ENCODE peak calls at places on chromosomes 7 and 10, in eight cellular contexts. C is cardiac fibroblast, Y is NAMALWA, P is NCI-H187 treated with DMSO at 0.1 percent for 48 hours, U is RWPE2, E is iPS-NIHi11, M is NCI-H1417, B is cardiac muscle cell. W is an unnamed sample.

GRCh38 chr7:98123073-98123696 is 16.5 kb downstream of the LMTK2 start:
- DNase-seq in C (no peak), Y (no peak), P (no peak), U (no peak), E (no peak), M (no peak), B (no peak), W (no peak)

GRCh38 chr7:101918426-101918825 is 101.0 kb downstream of the CUX1 start:
- DNase-seq in C (no peak), Y (no peak), P (no peak), U (no peak), E (no peak), M (no peak), B (no peak), W (no peak)

GRCh38 chr7:111126987-111127386 is 36.1 kb downstream of the LRRN3 start:
- DNase-seq in C (peak; percentile 66), Y (no peak), P (no peak), U (no peak), E (peak; percentile 5), M (no peak), B (peak; percentile 62), W (no peak)

GRCh38 chr7:70143089-70144044 is 545.1 kb downstream of the AUTS2 start:
- DNase-seq in C (no peak), Y (no peak), P (no peak), U (no peak), E (no peak), M (peak; percentile 72), B (peak; percentile 27), W (no peak)

GRCh38 chr10:119896937-119897336 is 4.4 kb downstream of the SEC23IP start:
- DNase-seq in C (peak; percentile 36), Y (no peak), P (no peak), U (no peak), E (no peak), M (no peak), B (peak; percentile 58), W (no peak)

GRCh38 chr7:66522518-66522917 is 106.2 kb upstream of the KCTD7 start:
- DNase-seq in C (no peak), Y (peak; percentile 60), P (no peak), U (no peak), E (peak; percentile 47), M (no peak), B (no peak), W (no peak)

GRCh38 chr10:60353519-60354258 is 36.0 kb downstream of the ANK3 start:
- DNase-seq in C (peak; percentile 80), Y (no peak), P (no peak), U (no peak), E (no peak), M (no peak), B (peak; percentile 95), W (no peak)

GRCh38 chr10:21724695-21725371 is 190.8 kb downstream of the MLLT10 start:
- DNase-seq in C (peak; percentile 100), Y (peak; percentile 96), P (peak; percentile 75), U (peak; percentile 96), E (peak; percentile 69), M (peak; percentile 78), B (peak; percentile 100), W (no peak)

GRCh38 chr10:14074062-14074884 is 256.5 kb downstream of the FRMD4A start:
- DNase-seq in C (peak; percentile 100), Y (no peak), P (no peak), U (peak; percentile 98), E (peak; percentile 33), M (peak; percentile 78), B (peak; percentile 99), W (no peak)

GRCh38 chr7:12923971-12924370 is 236.5 kb downstream of the ARL4A start:
- DNase-seq in C (peak; percentile 29), Y (no peak), P (no peak), U (peak; percentile 75), E (no peak), M (no peak), B (peak; percentile 29), W (no peak)

GRCh38 chr7:2523941-2524807 is 4.6 kb downstream of the LFNG start:
- DNase-seq in C (peak; percentile 68), Y (peak; percentile 51), P (peak; percentile 68), U (no peak), E (peak; percentile 56), M (peak; percentile 98), B (peak; percentile 58), W (no peak)

GRCh38 chr7:71710442-71710841 is 578.5 kb downstream of the GALNT17 start:
- DNase-seq in C (no peak), Y (no peak), P (no peak), U (no peak), E (no peak), M (no peak), B (no peak), W (no peak)

GRCh38 chr10:78165617-78166016 is 132.0 kb downstream of the RPS24 start:
- DNase-seq in C (no peak), Y (no peak), P (peak; percentile 2), U (no peak), E (peak; percentile 70), M (peak; percentile 3), B (no peak), W (no peak)

GRCh38 chr7:112192236-112193154 is 13.7 kb downstream of the DOCK4 start:
- DNase-seq in C (peak; percentile 87), Y (no peak), P (no peak), U (no peak), E (no peak), M (no peak), B (peak; percentile 33), W (no peak)

GRCh38 chr7:143811-144453 is 48.4 kb upstream of the FAM20C start:
- DNase-seq in C (no peak), Y (peak; percentile 21), P (no peak), U (peak; percentile 38), E (no peak), M (no peak), B (no peak), W (no peak)

GRCh38 chr7:135645296-135645904 is 16.9 kb upstream of the STMP1 start:
- DNase-seq in C (peak; percentile 72), Y (peak; percentile 79), P (no peak), U (no peak), E (peak; percentile 31), M (peak; percentile 35), B (peak; percentile 70), W (no peak)

GRCh38 chr10:43292745-43293676 is 26.1 kb upstream of the RASGEF1A start:
- DNase-seq in C (peak; percentile 61), Y (peak; percentile 66), P (peak; percentile 5), U (no peak), E (peak; percentile 67), M (peak; percentile 16), B (peak; percentile 66), W (no peak)

GRCh38 chr10:88493676-88494483 is 89.2 kb downstream of the RNLS start:
- DNase-seq in C (peak; percentile 76), Y (no peak), P (no peak), U (no peak), E (no peak), M (no peak), B (peak; percentile 49), W (no peak)

GRCh38 chr7:102993532-102994029 is 80.8 kb downstream of the LRRC17 start:
- DNase-seq in C (peak; percentile 82), Y (no peak), P (no peak), U (no peak), E (no peak), M (no peak), B (peak; percentile 97), W (no peak)

GRCh38 chr10:3406556-3406955 is 234.0 kb upstream of the PITRM1 start:
- DNase-seq in C (no peak), Y (no peak), P (no peak), U (no peak), E (no peak), M (no peak), B (no peak), W (no peak)

GRCh38 chr7:37081436-37081835 is 357.1 kb upstream of the AOAH start:
- DNase-seq in C (peak; percentile 2), Y (peak; percentile 49), P (no peak), U (no peak), E (no peak), M (peak; percentile 38), B (peak; percentile 25), W (no peak)

W was measured in T-helper 22 cell.